ENCODE peak calls at places on chromosomes 3 and 15, in seven cellular contexts. One of them, this sample, is unnamed.

GRCh38 chr3:66261318-66261717 is 40.5 kb downstream of the SLC25A26 start:
- DNase-seq in heart left ventricle: no peak
- DNase-seq in fibroblast of the aortic adventitia: peak
- DNase-seq in cardiac muscle cell: peak
- DNase-seq in cardiac fibroblast: peak
- DNase-seq in ovary: no peak
- DNase-seq in NK-92 treated with Interleukin-12 subunit alpha and Interleukin-12 subunit beta, amount 100 ng/mL, for 24 hours: no peak
- DNase-seq in this sample: peak

GRCh38 chr3:114058646-114059045 is 2.1 kb downstream of the QTRT2 start:
- DNase-seq in cardiac fibroblast: no peak
- DNase-seq in fibroblast of the aortic adventitia: no peak
- DNase-seq in NK-92 treated with Interleukin-12 subunit alpha and Interleukin-12 subunit beta, amount 100 ng/mL, for 24 hours: no peak
- DNase-seq in cardiac muscle cell: no peak
- DNase-seq in ovary: no peak
- DNase-seq in heart left ventricle: no peak
- DNase-seq in this sample: no peak

GRCh38 chr15:37109952-37110630 is 9.7 kb upstream of the MEIS2 start:
- DNase-seq in heart left ventricle: peak
- DNase-seq in cardiac muscle cell: peak
- DNase-seq in cardiac fibroblast: peak
- DNase-seq in ovary: no peak
- DNase-seq in fibroblast of the aortic adventitia: peak
- DNase-seq in NK-92 treated with Interleukin-12 subunit alpha and Interleukin-12 subunit beta, amount 100 ng/mL, for 24 hours: no peak
- DNase-seq in this sample: no peak

GRCh38 chr3:86995537-86995936 is 4.6 kb upstream of the VGLL3 start:
- DNase-seq in fibroblast of the aortic adventitia: peak
- DNase-seq in cardiac fibroblast: peak
- DNase-seq in heart left ventricle: no peak
- DNase-seq in ovary: no peak
- DNase-seq in NK-92 treated with Interleukin-12 subunit alpha and Interleukin-12 subunit beta, amount 100 ng/mL, for 24 hours: no peak
- DNase-seq in cardiac muscle cell: peak
- DNase-seq in this sample: no peak

GRCh38 chr15:73994912-73995622 is 551 bp downstream of the PML start:
- DNase-seq in cardiac muscle cell: peak
- DNase-seq in cardiac fibroblast: no peak
- DNase-seq in heart left ventricle: peak
- DNase-seq in NK-92 treated with Interleukin-12 subunit alpha and Interleukin-12 subunit beta, amount 100 ng/mL, for 24 hours: peak
- DNase-seq in fibroblast of the aortic adventitia: peak
- DNase-seq in ovary: peak
- DNase-seq in this sample: no peak

GRCh38 chr3:15860014-15860934 is 62.5 kb upstream of the ANKRD28 start:
- DNase-seq in fibroblast of the aortic adventitia: peak
- DNase-seq in cardiac fibroblast: peak
- DNase-seq in ovary: peak
- DNase-seq in heart left ventricle: no peak
- DNase-seq in cardiac muscle cell: peak
- DNase-seq in NK-92 treated with Interleukin-12 subunit alpha and Interleukin-12 subunit beta, amount 100 ng/mL, for 24 hours: peak
- DNase-seq in this sample: peak

GRCh38 chr15:48507416-48508065 is 138.0 kb downstream of the FBN1 start:
- DNase-seq in NK-92 treated with Interleukin-12 subunit alpha and Interleukin-12 subunit beta, amount 100 ng/mL, for 24 hours: no peak
- DNase-seq in ovary: no peak
- DNase-seq in fibroblast of the aortic adventitia: peak
- DNase-seq in cardiac fibroblast: peak
- DNase-seq in cardiac muscle cell: peak
- DNase-seq in heart left ventricle: no peak
- DNase-seq in this sample: peak

GRCh38 chr15:60523056-60523455 is 44.1 kb upstream of the ICE2 start:
- DNase-seq in cardiac muscle cell: no peak
- DNase-seq in cardiac fibroblast: no peak
- DNase-seq in heart left ventricle: no peak
- DNase-seq in NK-92 treated with Interleukin-12 subunit alpha and Interleukin-12 subunit beta, amount 100 ng/mL, for 24 hours: no peak
- DNase-seq in fibroblast of the aortic adventitia: peak
- DNase-seq in ovary: no peak
- DNase-seq in this sample: no peak

GRCh38 chr3:100893590-100893989 is 99.6 kb downstream of the ABI3BP start:
- DNase-seq in cardiac muscle cell: peak
- DNase-seq in NK-92 treated with Interleukin-12 subunit alpha and Interleukin-12 subunit beta, amount 100 ng/mL, for 24 hours: no peak
- DNase-seq in fibroblast of the aortic adventitia: peak
- DNase-seq in heart left ventricle: no peak
- DNase-seq in ovary: no peak
- DNase-seq in cardiac fibroblast: peak
- DNase-seq in this sample: peak

GRCh38 chr3:191435981-191436380 is 25.0 kb upstream of the PYDC2 start:
- DNase-seq in NK-92 treated with Interleukin-12 subunit alpha and Interleukin-12 subunit beta, amount 100 ng/mL, for 24 hours: no peak
- DNase-seq in cardiac fibroblast: no peak
- DNase-seq in ovary: no peak
- DNase-seq in cardiac muscle cell: no peak
- DNase-seq in fibroblast of the aortic adventitia: no peak
- DNase-seq in heart left ventricle: no peak
- DNase-seq in this sample: no peak

GRCh38 chr3:194275231-194275671 is 75.9 kb downstream of the CPN2 start:
- DNase-seq in cardiac fibroblast: peak
- DNase-seq in cardiac muscle cell: no peak
- DNase-seq in NK-92 treated with Interleukin-12 subunit alpha and Interleukin-12 subunit beta, amount 100 ng/mL, for 24 hours: no peak
- DNase-seq in fibroblast of the aortic adventitia: peak
- DNase-seq in ovary: peak
- DNase-seq in heart left ventricle: no peak
- DNase-seq in this sample: no peak

GRCh38 chr3:124995460-124995994 is 60.3 kb downstream of the HEG1 start:
- DNase-seq in ovary: peak
- DNase-seq in NK-92 treated with Interleukin-12 subunit alpha and Interleukin-12 subunit beta, amount 100 ng/mL, for 24 hours: peak
- DNase-seq in fibroblast of the aortic adventitia: peak
- DNase-seq in cardiac muscle cell: peak
- DNase-seq in heart left ventricle: peak
- DNase-seq in cardiac fibroblast: peak
- DNase-seq in this sample: peak

GRCh38 chr3:72907851-72908620 is 20.2 kb downstream of the GXYLT2 start:
- DNase-seq in cardiac muscle cell: peak
- DNase-seq in ovary: no peak
- DNase-seq in cardiac fibroblast: peak
- DNase-seq in fibroblast of the aortic adventitia: peak
- DNase-seq in heart left ventricle: peak
- DNase-seq in NK-92 treated with Interleukin-12 subunit alpha and Interleukin-12 subunit beta, amount 100 ng/mL, for 24 hours: no peak
- DNase-seq in this sample: no peak

GRCh38 chr15:66100761-66101160 is 152.8 kb downstream of the MEGF11 start:
- DNase-seq in fibroblast of the aortic adventitia: no peak
- DNase-seq in cardiac fibroblast: no peak
- DNase-seq in heart left ventricle: no peak
- DNase-seq in ovary: no peak
- DNase-seq in cardiac muscle cell: no peak
- DNase-seq in NK-92 treated with Interleukin-12 subunit alpha and Interleukin-12 subunit beta, amount 100 ng/mL, for 24 hours: no peak
- DNase-seq in this sample: no peak

GRCh38 chr15:48602358-48603122 is 43.0 kb downstream of the FBN1 start:
- DNase-seq in ovary: no peak
- DNase-seq in fibroblast of the aortic adventitia: peak
- DNase-seq in cardiac fibroblast: peak
- DNase-seq in cardiac muscle cell: peak
- DNase-seq in heart left ventricle: no peak
- DNase-seq in NK-92 treated with Interleukin-12 subunit alpha and Interleukin-12 subunit beta, amount 100 ng/mL, for 24 hours: no peak
- DNase-seq in this sample: peak

GRCh38 chr15:93942140-93942808 is 289.1 kb upstream of the MCTP2 start:
- DNase-seq in cardiac muscle cell: no peak
- DNase-seq in fibroblast of the aortic adventitia: no peak
- DNase-seq in heart left ventricle: no peak
- DNase-seq in ovary: no peak
- DNase-seq in cardiac fibroblast: no peak
- DNase-seq in NK-92 treated with Interleukin-12 subunit alpha and Interleukin-12 subunit beta, amount 100 ng/mL, for 24 hours: no peak
- DNase-seq in this sample: no peak

GRCh38 chr3:124774305-124774673 is 44.0 kb downstream of the UMPS start:
- DNase-seq in cardiac muscle cell: peak
- DNase-seq in cardiac fibroblast: peak
- DNase-seq in ovary: peak
- DNase-seq in heart left ventricle: peak
- DNase-seq in fibroblast of the aortic adventitia: peak
- DNase-seq in NK-92 treated with Interleukin-12 subunit alpha and Interleukin-12 subunit beta, amount 100 ng/mL, for 24 hours: no peak
- DNase-seq in this sample: peak

GRCh38 chr3:124699686-124700396 is 30.4 kb upstream of the UMPS start:
- DNase-seq in heart left ventricle: no peak
- DNase-seq in NK-92 treated with Interleukin-12 subunit alpha and Interleukin-12 subunit beta, amount 100 ng/mL, for 24 hours: no peak
- DNase-seq in ovary: no peak
- DNase-seq in cardiac fibroblast: no peak
- DNase-seq in cardiac muscle cell: no peak
- DNase-seq in fibroblast of the aortic adventitia: no peak
- DNase-seq in this sample: no peak

GRCh38 chr15:91263632-91264477 is 163.8 kb downstream of the SV2B start:
- DNase-seq in ovary: no peak
- DNase-seq in fibroblast of the aortic adventitia: peak
- DNase-seq in cardiac muscle cell: peak
- DNase-seq in heart left ventricle: peak
- DNase-seq in cardiac fibroblast: no peak
- DNase-seq in NK-92 treated with Interleukin-12 subunit alpha and Interleukin-12 subunit beta, amount 100 ng/mL, for 24 hours: no peak
- DNase-seq in this sample: no peak

GRCh38 chr3:45127130-45127822 is 18.9 kb downstream of the CDCP1 start:
- DNase-seq in NK-92 treated with Interleukin-12 subunit alpha and Interleukin-12 subunit beta, amount 100 ng/mL, for 24 hours: no peak
- DNase-seq in cardiac fibroblast: no peak
- DNase-seq in ovary: no peak
- DNase-seq in cardiac muscle cell: no peak
- DNase-seq in fibroblast of the aortic adventitia: no peak
- DNase-seq in heart left ventricle: no peak
- DNase-seq in this sample: no peak

GRCh38 chr3:109685084-109686079 is 348.0 kb upstream of the DPPA4 start:
- DNase-seq in fibroblast of the aortic adventitia: peak
- DNase-seq in heart left ventricle: peak
- DNase-seq in cardiac muscle cell: peak
- DNase-seq in ovary: no peak
- DNase-seq in cardiac fibroblast: peak
- DNase-seq in NK-92 treated with Interleukin-12 subunit alpha and Interleukin-12 subunit beta, amount 100 ng/mL, for 24 hours: no peak
- DNase-seq in this sample: peak

GRCh38 chr3:124014366-124014942 is 22.5 kb upstream of the ROPN1 start:
- DNase-seq in NK-92 treated with Interleukin-12 subunit alpha and Interleukin-12 subunit beta, amount 100 ng/mL, for 24 hours: no peak
- DNase-seq in cardiac fibroblast: peak
- DNase-seq in cardiac muscle cell: peak
- DNase-seq in heart left ventricle: no peak
- DNase-seq in fibroblast of the aortic adventitia: peak
- DNase-seq in ovary: peak
- DNase-seq in this sample: no peak

GRCh38 chr3:129604942-129605592 is 1.4 kb downstream of the PLXND1 start:
- DNase-seq in cardiac muscle cell: peak
- DNase-seq in NK-92 treated with Interleukin-12 subunit alpha and Interleukin-12 subunit beta, amount 100 ng/mL, for 24 hours: no peak
- DNase-seq in heart left ventricle: no peak
- DNase-seq in ovary: no peak
- DNase-seq in cardiac fibroblast: no peak
- DNase-seq in fibroblast of the aortic adventitia: no peak
- DNase-seq in this sample: no peak

GRCh38 chr3:50242778-50243551 is 7.0 kb downstream of the GNAI2 start:
- DNase-seq in ovary: no peak
- DNase-seq in heart left ventricle: peak
- DNase-seq in cardiac fibroblast: peak
- DNase-seq in cardiac muscle cell: peak
- DNase-seq in fibroblast of the aortic adventitia: peak
- DNase-seq in NK-92 treated with Interleukin-12 subunit alpha and Interleukin-12 subunit beta, amount 100 ng/mL, for 24 hours: no peak
- DNase-seq in this sample: no peak

This sample was measured in HTR-8/SVneo.